ENCODE peak calls at places on chromosomes 5 and 9, in six cellular contexts. D is PC-9, U is astrocyte, O is MM.1S, W is PC-3, S is HepG2. F is an unnamed sample.

GRCh38 chr9:27426717-27427645 is 97.1 kb upstream of the IFNK start:
- DNase-seq in D (peak), U (peak), O (no peak), W (peak), S (no peak), F (no peak)

GRCh38 chr5:6818594-6819512 is 105.6 kb downstream of the TENT4A start:
- DNase-seq in D (no peak), U (no peak), O (no peak), W (peak), S (no peak), F (no peak)

GRCh38 chr9:128232811-128233428 is 29.7 kb downstream of the DNM1 start:
- DNase-seq in D (no peak), U (no peak), O (no peak), W (no peak), S (no peak), F (no peak)

GRCh38 chr9:83330207-83331196 is 207.7 kb downstream of the FRMD3 start:
- DNase-seq in D (no peak), U (no peak), O (no peak), W (peak), S (peak), F (no peak)

GRCh38 chr5:67063791-67064190 is 132.8 kb downstream of the CD180 start:
- DNase-seq in D (no peak), U (peak), O (no peak), W (no peak), S (no peak), F (peak)

GRCh38 chr5:51378778-51379652 is 4.2 kb upstream of the ISL1 start:
- DNase-seq in D (peak), U (peak), O (peak), W (peak), S (no peak), F (peak)

GRCh38 chr9:135985889-135986288 is 24.7 kb upstream of the UBAC1 start:
- DNase-seq in D (no peak), U (no peak), O (no peak), W (no peak), S (no peak), F (no peak)

GRCh38 chr5:36300927-36301540 is 668 bp downstream of the RANBP3L start:
- DNase-seq in D (no peak), U (peak), O (peak), W (peak), S (no peak), F (no peak)

GRCh38 chr9:117083440-117083984 is 331.3 kb downstream of the ASTN2 start:
- DNase-seq in D (no peak), U (no peak), O (no peak), W (no peak), S (no peak), F (no peak)

GRCh38 chr5:173640166-173640804 is 23.8 kb upstream of the BOD1 start:
- DNase-seq in D (no peak), U (no peak), O (no peak), W (no peak), S (no peak), F (no peak)

GRCh38 chr9:37425298-37425752 is 2.8 kb downstream of the GRHPR start:
- DNase-seq in D (no peak), U (no peak), O (no peak), W (no peak), S (no peak), F (no peak)

GRCh38 chr5:2860101-2860500 is 108.6 kb upstream of the IRX2 start:
- DNase-seq in D (no peak), U (no peak), O (no peak), W (no peak), S (no peak), F (no peak)

GRCh38 chr5:158390556-158390955 is 531.6 kb upstream of the CLINT1 start:
- DNase-seq in D (no peak), U (peak), O (no peak), W (peak), S (no peak), F (no peak)

DNA sequence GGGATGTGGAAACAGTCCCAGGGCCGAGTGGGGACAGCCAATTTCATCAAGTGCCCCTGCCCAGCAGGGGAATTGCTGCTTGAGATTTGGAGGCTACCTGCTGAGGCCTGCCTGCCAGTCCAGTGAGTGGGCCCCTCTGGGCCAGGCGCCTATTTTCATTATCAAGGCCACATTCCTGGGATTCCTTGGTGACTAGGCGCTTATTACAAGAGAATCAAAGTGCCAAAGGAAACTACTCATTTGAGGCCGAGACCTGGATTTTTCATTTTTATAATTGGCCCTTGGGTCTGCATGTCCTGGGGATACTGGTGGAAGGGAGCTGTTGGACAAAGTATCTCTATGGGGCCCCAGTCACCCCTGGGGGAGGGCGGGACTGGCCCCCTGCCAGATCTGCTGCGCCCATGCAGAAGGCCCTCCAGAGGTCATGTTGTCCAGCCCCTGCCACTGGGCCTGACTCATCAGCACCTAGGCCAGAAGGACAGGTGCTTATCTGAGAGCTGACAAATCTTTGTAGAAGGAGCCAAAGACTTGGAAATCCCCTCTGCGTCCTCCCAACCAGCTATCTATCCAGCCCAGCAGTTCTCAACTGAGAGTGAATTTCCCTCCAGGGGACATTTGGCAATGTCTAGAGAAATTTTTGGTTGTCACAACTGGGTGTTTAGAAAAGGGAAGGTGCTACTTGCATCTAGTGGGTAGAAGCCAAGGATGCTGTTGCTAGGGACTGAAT is 45.6 kb downstream of the FOXI1 start:
- DNase-seq in D (peak), U (peak), O (no peak), W (peak), S (peak), F (peak)
- H2AFZ ChIP-seq in D (no peak), U (no peak), O (no peak), W (peak), S (no peak), F (no peak)

GRCh38 chr5:131959136-131959535 is 13.7 kb upstream of the MEIKIN start:
- DNase-seq in D (no peak), U (no peak), O (no peak), W (no peak), S (no peak), F (no peak)
- H2AFZ ChIP-seq in D (no peak), U (no peak), O (no peak), W (no peak), S (no peak), F (no peak)

GRCh38 chr5:117207088-117207668 is 632.6 kb upstream of the SEMA6A start:
- DNase-seq in D (no peak), U (no peak), O (no peak), W (no peak), S (no peak), F (no peak)
- H2AFZ ChIP-seq in D (no peak), U (no peak), O (no peak), W (no peak), S (no peak), F (no peak)

GRCh38 chr5:76325876-76326491 is 77.1 kb upstream of the IQGAP2 start:
- DNase-seq in D (no peak), U (no peak), O (peak), W (no peak), S (no peak), F (no peak)
- H2AFZ ChIP-seq in D (no peak), U (no peak), O (peak), W (no peak), S (peak), F (no peak)

GRCh38 chr5:149448831-149449714 is 70.0 kb upstream of the IL17B start:
- DNase-seq in D (no peak), U (no peak), O (no peak), W (peak), S (no peak), F (peak)

GRCh38 chr5:149445343-149445738 is 66.2 kb upstream of the IL17B start:
- DNase-seq in D (no peak), U (no peak), O (no peak), W (no peak), S (no peak), F (no peak)

GRCh38 chr5:149445739-149446369 is 66.8 kb upstream of the IL17B start:
- DNase-seq in D (peak), U (peak), O (no peak), W (peak), S (peak), F (peak)

GRCh38 chr5:149450199-149450598 is 71.1 kb upstream of the IL17B start:
- DNase-seq in D (no peak), U (peak), O (no peak), W (no peak), S (no peak), F (peak)

DNA sequence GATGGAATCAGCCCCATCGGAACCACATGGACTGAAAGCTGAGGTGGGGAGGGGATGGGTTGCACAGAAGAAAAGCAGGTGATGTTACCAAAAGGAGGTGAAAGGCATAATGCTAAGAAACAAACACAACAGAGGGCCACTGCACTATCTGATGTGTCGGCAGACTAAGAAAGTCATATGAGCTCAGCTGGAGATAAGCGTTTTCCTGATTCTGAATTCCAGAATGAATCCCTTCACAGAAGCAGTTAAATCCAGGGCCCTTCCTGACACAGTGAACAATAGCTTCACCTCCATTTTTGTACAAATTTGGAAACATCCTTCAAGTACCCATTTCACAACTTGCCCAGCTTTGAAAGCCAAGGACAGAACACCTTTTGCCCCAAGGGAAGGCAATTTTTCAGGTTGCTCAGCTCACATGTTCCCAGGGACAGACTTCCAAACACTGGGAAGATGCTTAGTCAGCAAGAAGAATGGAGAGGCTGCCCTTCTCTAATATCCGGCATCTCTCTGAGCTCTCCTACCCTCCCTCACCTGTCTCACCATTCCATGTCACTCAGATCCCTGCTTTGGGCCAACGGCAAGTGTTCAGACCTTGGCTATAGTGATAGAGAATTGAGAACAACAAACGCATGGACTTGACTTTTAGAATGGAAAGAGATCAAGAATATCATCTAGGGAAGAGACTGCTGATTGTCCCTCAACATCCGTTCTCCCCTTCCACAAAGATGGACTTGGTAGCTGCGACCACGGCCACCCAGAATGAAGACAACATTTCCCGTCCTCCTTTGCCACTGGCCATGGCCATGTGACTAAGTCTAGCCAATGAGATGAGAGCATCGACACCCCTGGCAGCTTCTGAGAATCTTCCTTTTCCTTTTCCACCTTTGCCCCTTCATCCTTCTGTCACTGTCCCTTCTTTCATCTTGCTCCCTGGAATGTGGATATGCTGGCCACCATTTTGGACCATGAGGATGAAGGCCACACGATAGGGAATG is 68.6 kb upstream of the IL17B start:
- DNase-seq in D (no peak), U (no peak), O (no peak), W (no peak), S (no peak), F (peak)
- H2AFZ ChIP-seq in D (no peak), U (peak), O (no peak), W (no peak), S (peak), F (no peak)

DNA sequence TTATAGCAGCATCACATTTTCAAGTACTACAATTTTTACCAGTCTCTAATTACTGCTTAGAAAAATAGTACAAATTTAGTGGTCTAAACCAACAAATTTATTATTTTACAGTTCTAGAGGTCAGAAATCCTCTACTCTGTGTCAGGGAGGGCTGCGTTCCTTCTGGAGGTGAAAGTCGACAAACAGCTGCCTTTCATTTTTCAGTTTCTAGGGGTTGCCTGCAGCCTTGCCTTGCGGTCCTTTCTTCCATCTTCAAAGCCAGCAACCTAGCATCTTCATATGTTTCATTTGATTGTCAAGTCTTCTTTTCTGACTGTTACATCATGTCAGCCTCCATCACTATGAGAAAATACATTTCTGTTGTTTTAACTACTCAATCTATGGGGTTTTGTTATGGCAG is 1022.1 kb downstream of the CDH18 start:
- DNase-seq in D (no peak), U (no peak), O (peak), W (no peak), S (no peak), F (no peak)
- H2AFZ ChIP-seq in D (no peak), U (no peak), O (no peak), W (no peak), S (no peak), F (no peak)

F was measured in osteoblast.